ENCODE peak calls at places on chromosome 20, in seven cellular contexts. K is activated CD8-positive, alpha-beta memory T cell treated with anti-CD3 and anti-CD28 coated beads, Interleukin-2, amount 50 U/mL, for 48 hours; Q is ELR; Y is renal cortical epithelial cell; A is dermis microvascular lymphatic vessel endothelial cell; G is NCI-H526 treated with DMSO at 0.1 percent for 48 hours; I is NCI-H446 treated with DMSO at 0.1 percent for 48 hours. T is an unnamed sample.
A peak's percentile ranks its signal among the peaks of the same experiment; 100 is the strongest.

GRCh38 chr20:57114290-57115005 is 152.0 kb downstream of the BMP7 start:
- DNase-seq in K (no peak), Q (no peak), Y (no peak), A (no peak), G (no peak), I (no peak), T (no peak)

GRCh38 chr20:54254596-54254995 is 46.7 kb downstream of the PFDN4 start:
- DNase-seq in K (no peak), Q (no peak), Y (no peak), A (no peak), G (no peak), I (no peak), T (no peak)

GRCh38 chr20:63317601-63318291 is 24.8 kb downstream of the COL20A1 start:
- DNase-seq in K (no peak), Q (no peak), Y (no peak), A (no peak), G (no peak), I (no peak), T (no peak)

GRCh38 chr20:17762873-17763557 is 63.2 kb downstream of the BANF2 start:
- DNase-seq in K (no peak), Q (no peak), Y (no peak), A (no peak), G (no peak), I (no peak), T (no peak)

GRCh38 chr20:2122921-2123320 is 21.3 kb downstream of the STK35 start:
- DNase-seq in K (no peak), Q (no peak), Y (no peak), A (no peak), G (no peak), I (no peak), T (no peak)

GRCh38 chr20:37955511-37955910 is 52.6 kb downstream of the VSTM2L start:
- DNase-seq in K (peak; percentile 8), Q (no peak), Y (no peak), A (no peak), G (no peak), I (no peak), T (no peak)

GRCh38 chr20:9483131-9483530 is 31.3 kb upstream of the LAMP5 start:
- DNase-seq in K (no peak), Q (no peak), Y (no peak), A (no peak), G (no peak), I (peak; percentile 36), T (no peak)

GRCh38 chr20:6533828-6534388 is 233.6 kb upstream of the BMP2 start:
- DNase-seq in K (no peak), Q (peak; percentile 8), Y (peak; percentile 100), A (no peak), G (no peak), I (no peak), T (no peak)

GRCh38 chr20:61936701-61937131 is 129.0 kb downstream of the TAF4 start:
- DNase-seq in K (no peak), Q (no peak), Y (no peak), A (no peak), G (no peak), I (no peak), T (no peak)

GRCh38 chr20:63627700-63628245 is 872 bp upstream of the GMEB2 start:
- DNase-seq in K (peak; percentile 70), Q (no peak), Y (no peak), A (no peak), G (no peak), I (no peak), T (no peak)

GRCh38 chr20:35772563-35773058 is 796 bp downstream of the PHF20 start:
- DNase-seq in K (no peak), Q (peak; percentile 15), Y (no peak), A (no peak), G (no peak), I (no peak), T (no peak)

GRCh38 chr20:57621426-57622200 is 1.4 kb upstream of the ZBP1 start:
- DNase-seq in K (no peak), Q (peak; percentile 29), Y (no peak), A (no peak), G (no peak), I (no peak), T (no peak)

GRCh38 chr20:63224272-63225081 is 8.5 kb upstream of the YTHDF1 start:
- DNase-seq in K (no peak), Q (peak; percentile 65), Y (peak; percentile 82), A (no peak), G (no peak), I (no peak), T (peak; percentile 52)

GRCh38 chr20:56637576-56637975 is 8.5 kb downstream of the TFAP2C start:
- DNase-seq in K (no peak), Q (no peak), Y (no peak), A (no peak), G (no peak), I (no peak), T (no peak)

GRCh38 chr20:6074145-6074561 is 20.3 kb upstream of the LRRN4 start:
- DNase-seq in K (no peak), Q (peak; percentile 42), Y (peak; percentile 54), A (no peak), G (peak; percentile 59), I (no peak), T (no peak)

GRCh38 chr20:58565461-58566175 is 50.4 kb upstream of the APCDD1L start:
- DNase-seq in K (no peak), Q (no peak), Y (no peak), A (no peak), G (no peak), I (no peak), T (no peak)

GRCh38 chr20:19407731-19408130 is 195.3 kb downstream of the SLC24A3 start:
- DNase-seq in K (no peak), Q (no peak), Y (peak; percentile 13), A (no peak), G (no peak), I (no peak), T (no peak)

T was measured in hepatic stellate cell.